ENCODE peak calls at places on chromosomes 13 and 19, in five cellular contexts. T, D, O, P and L are unnamed samples.
A peak's percentile ranks its signal among the peaks of the same experiment; 100 is the strongest.

GRCh38 chr19:37329686-37330085 is 41.2 kb upstream of the ZNF527 start:
- DNase-seq in P (no peak), D (no peak), O (no peak), T (peak; percentile 16), L (no peak)

GRCh38 chr13:31045621-31046081 is 113.2 kb downstream of the TEX26 start:
- DNase-seq in P (no peak), D (peak; percentile 55), O (peak; percentile 97), T (peak; percentile 93), L (peak; percentile 95)

GRCh38 chr19:31334849-31335624 is 14.2 kb downstream of the TSHZ3 start:
- DNase-seq in T (no peak), D (no peak), O (peak; percentile 60), P (no peak), L (no peak)

GRCh38 chr19:45496349-45496953 is 396 bp downstream of the RTN2 start:
- DNase-seq in D (peak; percentile 67), O (no peak), P (peak; percentile 91), T (peak; percentile 18), L (peak; percentile 91)

GRCh38 chr19:56983148-56983547 is 136.6 kb upstream of the USP29 start:
- DNase-seq in D (no peak), O (no peak), P (no peak), T (no peak), L (no peak)

GRCh38 chr19:597406-598315 is 8.0 kb downstream of the HCN2 start:
- DNase-seq in O (no peak), T (no peak), P (no peak), D (peak; percentile 47), L (no peak)

GRCh38 chr19:46654621-46655152 is 6.3 kb downstream of the DACT3 start:
- DNase-seq in O (no peak), T (no peak), P (peak; percentile 49), D (no peak), L (peak; percentile 76)

GRCh38 chr19:1633269-1633606 is 19.2 kb downstream of the TCF3 start:
- DNase-seq in P (no peak), D (no peak), O (no peak), T (no peak), L (no peak)

GRCh38 chr19:53511933-53512374 is 26.0 kb upstream of the ZNF331 start:
- DNase-seq in P (peak; percentile 88), D (peak; percentile 60), O (peak; percentile 65), T (peak; percentile 63), L (peak; percentile 90)

GRCh38 chr19:2249010-2249866 is at the start of gene AMH:
- DNase-seq in P (peak; percentile 66), T (no peak), D (no peak), O (no peak), L (peak; percentile 83)

GRCh38 chr19:38384209-38385027 is 3.4 kb downstream of the GGN start:
- DNase-seq in D (peak; percentile 63), T (peak; percentile 19), P (peak; percentile 74), O (no peak), L (peak; percentile 87)

GRCh38 chr19:15161028-15161984 is 39.5 kb downstream of the NOTCH3 start:
- DNase-seq in O (peak; percentile 18), D (peak; percentile 72), T (peak; percentile 51), P (no peak), L (peak; percentile 91)

GRCh38 chr19:10420444-10421239 is at the start of gene PDE4A:
- DNase-seq in P (peak; percentile 80), D (peak; percentile 89), T (peak; percentile 33), O (no peak), L (peak; percentile 94)

GRCh38 chr19:6577410-6578125 is 13.4 kb downstream of the CD70 start:
- DNase-seq in T (no peak), D (peak; percentile 57), O (no peak), P (no peak), L (no peak)

GRCh38 chr13:40368123-40368891 is 298.1 kb downstream of the FOXO1 start:
- DNase-seq in O (no peak), T (no peak), P (no peak), D (no peak), L (no peak)

GRCh38 chr19:51712461-51713081 is 11.2 kb downstream of the HAS1 start:
- DNase-seq in T (peak; percentile 85), D (peak; percentile 65), P (peak; percentile 51), O (peak; percentile 35), L (no peak)

GRCh38 chr13:102517959-102518358 is 78.8 kb upstream of the TPP2 start:
- DNase-seq in D (no peak), O (no peak), P (no peak), T (no peak), L (peak; percentile 19)

GRCh38 chr19:1626417-1627010 is 21.3 kb upstream of the UQCR11 start:
- DNase-seq in D (no peak), O (no peak), T (no peak), P (no peak), L (peak; percentile 86)

GRCh38 chr13:113034451-113035208 is 65.6 kb downstream of the MCF2L start:
- DNase-seq in T (peak; percentile 66), P (peak; percentile 72), D (peak; percentile 47), O (peak; percentile 56), L (no peak)

GRCh38 chr13:73865027-73865426 is 269.2 kb downstream of the KLF12 start:
- DNase-seq in D (no peak), O (no peak), P (no peak), T (no peak), L (no peak)

GRCh38 chr19:53034948-53035675 is 9.4 kb upstream of the ERVV-2 start:
- DNase-seq in T (no peak), D (no peak), P (no peak), O (no peak), L (peak; percentile 84)

GRCh38 chr13:40060318-40061007 is 405.0 kb downstream of the COG6 start:
- DNase-seq in T (peak; percentile 60), O (no peak), P (no peak), D (no peak), L (peak; percentile 83)

GRCh38 chr19:3229346-3229743 is 4.9 kb downstream of the CELF5 start:
- DNase-seq in P (no peak), D (no peak), O (no peak), T (no peak), L (peak; percentile 80)

DNA sequence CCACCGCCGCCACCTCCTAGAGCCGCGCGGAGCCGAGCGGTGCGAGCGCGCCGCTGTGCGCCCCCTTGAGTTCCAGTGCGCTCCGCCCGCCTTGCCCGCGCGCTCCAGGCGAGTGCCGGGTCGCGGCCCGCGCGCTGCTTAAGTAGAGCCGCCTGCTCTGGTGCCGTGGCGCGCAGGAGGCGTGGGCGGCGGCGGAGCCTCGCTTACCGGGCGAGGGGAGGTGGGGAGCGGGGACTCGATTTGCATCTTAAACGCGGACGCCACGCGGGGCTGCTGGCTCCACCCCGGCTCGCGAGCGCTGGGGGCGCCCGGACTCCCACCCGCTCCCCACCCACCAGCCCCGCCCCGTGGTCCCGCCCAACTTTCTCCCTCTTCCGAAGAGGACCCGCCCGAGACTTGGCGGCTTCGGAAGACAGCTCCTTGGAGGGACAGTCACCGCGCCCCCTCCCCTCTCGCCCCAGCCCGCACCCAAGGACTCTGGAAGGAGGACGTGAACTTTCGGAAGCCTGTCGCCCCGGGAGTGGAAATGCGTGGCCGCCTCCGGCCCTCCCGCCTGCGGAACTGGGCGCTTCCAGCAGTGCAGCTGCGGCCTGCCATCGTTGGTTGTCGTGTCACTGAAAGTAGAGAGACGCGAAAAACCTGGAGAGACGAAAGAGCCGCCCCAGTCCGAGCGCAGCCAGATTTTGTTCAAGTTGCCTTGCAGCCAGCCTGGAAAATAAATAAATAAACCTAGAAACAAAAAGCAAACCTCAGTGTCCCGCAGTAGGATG is at the start of gene KCTD12:
- DNase-seq in D (peak; percentile 71), O (peak; percentile 73), T (peak; percentile 67), P (no peak), L (peak; percentile 90)
- TF ChIP-seq CTCF in D (no peak), O (peak; percentile 41), T (peak; percentile 10), P (peak; percentile 29), L (no peak)

GRCh38 chr13:23322353-23323336 is 110.9 kb downstream of the SACS start:
- DNase-seq in P (no peak), T (peak; percentile 59), O (peak; percentile 6), D (no peak), L (no peak)

GRCh38 chr13:23321534-23322241 is 111.8 kb downstream of the SACS start:
- DNase-seq in T (peak; percentile 93), P (no peak), D (peak; percentile 6), O (peak; percentile 94), L (peak; percentile 88)

GRCh38 chr13:23320926-23321533 is 112.5 kb downstream of the SACS start:
- DNase-seq in P (no peak), O (no peak), T (peak; percentile 4), D (no peak), L (no peak)

GRCh38 chr13:23323946-23324709 is 109.4 kb downstream of the SACS start:
- DNase-seq in T (peak; percentile 38), D (no peak), O (peak; percentile 32), P (no peak), L (no peak)

GRCh38 chr13:23319915-23320224 is 113.6 kb downstream of the SACS start:
- DNase-seq in P (no peak), O (no peak), D (no peak), T (no peak), L (no peak)
- H3K4me2 ChIP-seq in P (no peak overlapping the region), O (no peak overlapping the region), D (no peak overlapping the region), T (peak overlapping the region; percentile 20), L (peak overlapping the region; percentile 78)

DNA sequence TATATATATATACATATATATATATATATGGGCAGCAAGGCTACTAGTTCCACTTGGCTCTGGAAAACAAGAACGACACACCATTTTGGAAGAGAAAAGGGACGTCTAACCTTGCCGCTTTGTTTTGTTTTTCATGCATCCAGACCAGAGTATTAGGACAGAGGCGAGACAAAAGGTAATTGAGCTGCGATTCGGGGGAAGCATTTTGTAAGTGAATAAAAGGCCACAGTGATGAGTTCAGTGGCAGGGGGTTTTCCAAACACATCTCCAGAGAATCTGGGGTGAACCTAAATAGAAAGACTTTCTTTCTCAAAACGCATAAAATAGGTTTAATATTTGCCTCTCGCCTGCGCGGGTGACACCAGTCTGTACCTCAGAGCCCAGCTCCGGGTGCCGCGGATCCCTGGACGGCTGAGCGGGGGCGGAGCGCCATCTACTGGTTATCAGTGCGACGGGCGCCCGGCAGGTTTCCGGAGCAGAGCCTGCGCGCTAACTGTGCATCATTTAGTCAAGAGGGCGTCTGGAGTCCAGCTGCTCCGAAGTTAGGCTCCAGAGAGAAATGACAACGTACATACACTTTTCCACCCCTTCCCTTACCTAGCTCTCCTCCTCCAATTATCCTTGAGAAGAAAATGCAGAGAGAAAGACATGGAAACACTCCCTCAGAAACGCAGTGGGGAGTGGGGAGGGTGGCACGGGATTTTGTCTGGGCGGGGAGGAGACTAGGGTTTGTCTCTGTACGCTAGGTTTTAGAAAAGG is 262.3 kb downstream of the TBC1D4 start:
- DNase-seq in O (peak; percentile 57), T (peak; percentile 72), P (peak; percentile 97), D (peak; percentile 70), L (peak; percentile 93)
- H3K4me3 ChIP-seq in O (peak overlapping the region; percentile 24), T (peak overlapping the region; percentile 64), P (peak overlapping the region; percentile 27), D (no peak overlapping the region), L (peak overlapping the region; percentile 67)

DNA sequence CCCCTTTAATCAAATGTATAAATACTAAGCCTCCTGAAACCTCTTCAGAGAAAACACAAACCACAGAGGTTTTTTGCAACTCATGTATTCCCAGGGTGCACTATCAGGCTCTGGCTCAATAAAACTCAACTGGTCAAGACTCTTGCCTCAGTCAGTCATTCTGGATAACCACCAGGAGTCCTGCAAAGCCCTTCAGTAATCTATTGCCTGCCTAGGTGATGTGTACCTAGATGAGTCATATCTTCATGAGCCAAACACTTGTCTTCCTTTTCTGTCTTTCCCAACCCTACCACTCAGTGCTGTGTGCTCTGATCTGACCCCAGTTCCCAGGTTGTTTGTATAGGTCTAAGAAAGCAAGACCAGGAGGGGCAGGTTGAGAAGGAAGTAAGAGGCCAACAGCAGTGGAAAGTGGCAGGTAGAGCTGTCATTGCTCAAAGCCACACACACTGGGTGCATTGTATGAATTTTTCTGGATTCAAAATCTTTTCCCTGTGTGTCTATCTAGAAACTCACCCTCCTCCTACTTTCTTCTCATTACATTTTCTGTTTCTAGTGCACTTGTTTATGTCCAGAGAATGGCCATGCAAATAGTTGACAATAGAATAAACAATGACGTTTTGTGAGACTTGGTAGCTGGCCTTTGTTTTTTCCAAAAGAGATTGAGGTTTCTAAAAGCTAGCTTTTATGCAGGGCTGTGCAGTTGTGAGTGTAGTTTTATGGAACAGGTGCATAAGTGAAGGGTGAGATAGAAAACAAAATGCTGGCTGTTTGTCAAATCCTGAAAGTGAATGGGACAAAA is 48.1 kb downstream of the PSG1 start:
- DNase-seq in P (no peak), T (peak; percentile 81), D (no peak), O (no peak), L (no peak)
- TF ChIP-seq CTCF in P (no peak), T (no peak), D (no peak), O (no peak), L (no peak)